ENCODE peak calls at places on chromosome 18, in eight cellular contexts. P, U, X, W, K, N, C and F are unnamed samples. For H3K4me1, the result is how much of the 10 kb centered on the place peaks cover.

GRCh38 chr18:13292736-13293135 is 74.2 kb downstream of the LDLRAD4 start:
- DNase-seq in P (no peak), U (no peak), X (no peak), W (no peak), K (no peak), N (no peak), C (no peak), F (no peak)

GRCh38 chr18:65269375-65269774 is 481.4 kb upstream of the CDH7 start:
- DNase-seq in P (no peak), U (no peak), X (no peak), W (no peak), K (no peak), N (no peak), C (no peak), F (no peak)

GRCh38 chr18:73842795-73843394 is 304.7 kb downstream of the FBXO15 start:
- DNase-seq in P (no peak), U (peak), X (peak), W (peak), K (peak), N (peak), C (peak), F (peak)

GRCh38 chr18:46696702-46697101 is 39.7 kb upstream of the LOXHD1 start:
- DNase-seq in P (no peak), U (no peak), X (no peak), W (no peak), K (no peak), N (no peak), C (no peak), F (no peak)

GRCh38 chr18:79612291-79613108 is 67.1 kb upstream of the CTDP1 start:
- DNase-seq in P (peak), U (no peak), X (no peak), W (no peak), K (no peak), N (no peak), C (no peak), F (no peak)

GRCh38 chr18:58781627-58782194 is 83.0 kb upstream of the ZNF532 start:
- DNase-seq in P (peak), U (peak), X (peak), W (peak), K (peak), N (peak), C (peak), F (peak)

GRCh38 chr18:11962586-11962985 is 18.7 kb upstream of the IMPA2 start:
- DNase-seq in P (no peak), U (no peak), X (no peak), W (no peak), K (no peak), N (peak), C (no peak), F (no peak)

GRCh38 chr18:63237911-63238710 is 81.5 kb downstream of the BCL2 start:
- DNase-seq in P (no peak), U (no peak), X (peak), W (no peak), K (peak), N (peak), C (peak), F (peak)

GRCh38 chr18:26540041-26540628 is 8.2 kb downstream of the KCTD1 start:
- DNase-seq in P (no peak), U (no peak), X (no peak), W (no peak), K (no peak), N (peak), C (no peak), F (peak)

GRCh38 chr18:50857694-50858093 is 21.2 kb upstream of the ME2 start:
- DNase-seq in P (no peak), U (no peak), X (no peak), W (no peak), K (no peak), N (peak), C (no peak), F (no peak)

GRCh38 chr18:59061914-59062642 is 77.6 kb upstream of the SEC11C start:
- DNase-seq in P (no peak), U (no peak), X (no peak), W (no peak), K (no peak), N (no peak), C (no peak), F (no peak)

GRCh38 chr18:69523582-69523981 is 122.9 kb downstream of the DOK6 start:
- DNase-seq in P (no peak), U (no peak), X (no peak), W (no peak), K (no peak), N (no peak), C (no peak), F (no peak)

GRCh38 chr18:8938817-8939216 is 163.7 kb upstream of the NDUFV2 start:
- DNase-seq in P (no peak), U (no peak), X (no peak), W (no peak), K (no peak), N (no peak), C (no peak), F (no peak)

GRCh38 chr18:74519320-74520095 is 14.8 kb upstream of the CNDP1 start:
- DNase-seq in P (peak), U (no peak), X (no peak), W (no peak), K (no peak), N (no peak), C (no peak), F (no peak)

GRCh38 chr18:57772387-57772799 is 30.7 kb downstream of the ATP8B1 start:
- DNase-seq in P (no peak), U (no peak), X (no peak), W (no peak), K (no peak), N (no peak), C (no peak), F (no peak)

GRCh38 chr18:77876319-77876865 is 626.7 kb downstream of the GALR1 start:
- DNase-seq in P (peak), U (no peak), X (no peak), W (no peak), K (no peak), N (no peak), C (no peak), F (no peak)

GRCh38 chr18:25230658-25231326 is 121.2 kb downstream of the ZNF521 start:
- DNase-seq in P (peak), U (no peak), X (no peak), W (peak), K (peak), N (peak), C (no peak), F (peak)

GRCh38 chr18:9330419-9330818 is 4.2 kb upstream of the TWSG1 start:
- DNase-seq in P (no peak), U (no peak), X (no peak), W (no peak), K (no peak), N (no peak), C (no peak), F (no peak)

GRCh38 chr18:36089001-36089400 is 21.6 kb upstream of the RPRD1A start:
- DNase-seq in P (no peak), U (no peak), X (no peak), W (no peak), K (no peak), N (peak), C (no peak), F (peak)

GRCh38 chr18:40851014-40851429 is 1104.0 kb upstream of the PIK3C3 start:
- DNase-seq in P (no peak), U (no peak), X (no peak), W (peak), K (peak), N (peak), C (no peak), F (peak)

GRCh38 chr18:498901-499300 is 1.6 kb downstream of the COLEC12 start:
- DNase-seq in P (no peak), U (no peak), X (no peak), W (no peak), K (no peak), N (peak), C (no peak), F (peak)

GRCh38 chr18:2848879-2849254 is 2.1 kb downstream of the EMILIN2 start:
- DNase-seq in P (no peak), U (no peak), X (no peak), W (no peak), K (no peak), N (no peak), C (no peak), F (no peak)

GRCh38 chr18:75211721-75212625 is 1.4 kb downstream of the TSHZ1 start:
- DNase-seq in P (peak), U (peak), X (no peak), W (peak), K (no peak), N (peak), C (peak), F (peak)

GRCh38 chr18:57915848-57916596 is 112.9 kb upstream of the ATP8B1 start:
- DNase-seq in P (no peak), U (no peak), X (no peak), W (no peak), K (peak), N (no peak), C (peak), F (no peak)

GRCh38 chr18:80010551-80010906 is 22.2 kb upstream of the TXNL4A start:
- DNase-seq in P (no peak), U (no peak), X (no peak), W (no peak), K (no peak), N (no peak), C (no peak), F (no peak)

GRCh38 chr18:79988079-79988924 is at the start of gene TXNL4A:
- DNase-seq in P (peak), U (peak), X (no peak), W (peak), K (peak), N (peak), C (peak), F (peak)

GRCh38 chr18:13424377-13424776 is 205.8 kb downstream of the LDLRAD4 start:
- DNase-seq in P (no peak), U (no peak), X (no peak), W (no peak), K (no peak), N (no peak), C (no peak), F (no peak)

GRCh38 chr18:76708727-76709353 is 113.5 kb upstream of the ZNF236 start:
- DNase-seq in P (no peak), U (no peak), X (no peak), W (no peak), K (no peak), N (no peak), C (no peak), F (no peak)

GRCh38 chr18:46449499-46449898 is 207.5 kb downstream of the LOXHD1 start:
- DNase-seq in P (no peak), U (no peak), X (no peak), W (no peak), K (no peak), N (no peak), C (no peak), F (no peak)

GRCh38 chr18:61833978-61834377 is 58.8 kb downstream of the RNF152 start:
- DNase-seq in P (no peak), U (no peak), X (no peak), W (no peak), K (no peak), N (peak), C (no peak), F (peak)

GRCh38 chr18:5937086-5937485 is 41.8 kb upstream of the TMEM200C start:
- DNase-seq in P (no peak), U (no peak), X (no peak), W (no peak), K (no peak), N (no peak), C (no peak), F (no peak)

GRCh38 chr18:12256946-12257345 is 2.8 kb downstream of the CIDEA start:
- DNase-seq in P (no peak), U (no peak), X (no peak), W (no peak), K (no peak), N (peak), C (no peak), F (no peak)

GRCh38 chr18:65750421-65751144 is at the start of gene CDH7:
- DNase-seq in P (peak), U (no peak), X (no peak), W (no peak), K (no peak), N (no peak), C (peak), F (no peak)

GRCh38 chr18:13501896-13502295 is 224.5 kb downstream of the FAM210A start:
- DNase-seq in P (no peak), U (peak), X (no peak), W (no peak), K (no peak), N (no peak), C (no peak), F (no peak)

GRCh38 chr18:2480536-2480935 is 90.8 kb downstream of the METTL4 start:
- DNase-seq in P (no peak), U (no peak), X (no peak), W (no peak), K (no peak), N (no peak), C (no peak), F (peak)

GRCh38 chr18:363327-364115 is 95.7 kb upstream of the THOC1 start:
- DNase-seq in P (no peak), U (no peak), X (no peak), W (no peak), K (peak), N (peak), C (no peak), F (peak)

GRCh38 chr18:34677056-34677574 is 33.0 kb upstream of the DTNA start:
- DNase-seq in P (no peak), U (no peak), X (no peak), W (no peak), K (no peak), N (no peak), C (no peak), F (no peak)

GRCh38 chr18:24656571-24656971 is 196.1 kb downstream of the HRH4 start:
- DNase-seq in P (no peak), U (no peak), X (no peak), W (no peak), K (peak), N (peak), C (no peak), F (no peak)

GRCh38 chr18:25953111-25953510 is 137.3 kb downstream of the SS18 start:
- DNase-seq in P (no peak), U (no peak), X (no peak), W (no peak), K (no peak), N (no peak), C (no peak), F (no peak)

GRCh38 chr18:55321268-55322175 is 266.5 kb downstream of the TCF4 start:
- DNase-seq in P (peak), U (peak), X (peak), W (peak), K (peak), N (peak), C (peak), F (peak)

GRCh38 chr18:55318864-55319516 is 269.0 kb downstream of the TCF4 start:
- DNase-seq in P (no peak), U (no peak), X (no peak), W (no peak), K (peak), N (peak), C (no peak), F (peak)

GRCh38 chr18:55319517-55319905 is 268.5 kb downstream of the TCF4 start:
- DNase-seq in P (no peak), U (peak), X (no peak), W (no peak), K (peak), N (peak), C (no peak), F (peak)

GRCh38 chr18:55322176-55322735 is 265.7 kb downstream of the TCF4 start:
- DNase-seq in P (peak), U (peak), X (peak), W (peak), K (peak), N (peak), C (peak), F (peak)

GRCh38 chr18:55320399-55321255 is 267.4 kb downstream of the TCF4 start:
- DNase-seq in P (no peak), U (peak), X (no peak), W (peak), K (peak), N (peak), C (no peak), F (peak)
- H3K9ac ChIP-seq in P (peak), U (peak), X (no peak), W (peak), K (peak), N (peak), C (no peak), F (peak)

GRCh38 chr18:32219431-32219830 is 29.6 kb downstream of the MEP1B start:
- DNase-seq in P (no peak), U (no peak), X (no peak), W (no peak), K (no peak), N (no peak), C (no peak), F (no peak)

GRCh38 chr18:32213693-32214092 is 23.9 kb downstream of the MEP1B start:
- DNase-seq in P (no peak), U (no peak), X (no peak), W (no peak), K (no peak), N (no peak), C (no peak), F (no peak)

GRCh38 chr18:32216390-32216789 is 26.6 kb downstream of the MEP1B start:
- DNase-seq in P (no peak), U (no peak), X (no peak), W (no peak), K (no peak), N (no peak), C (no peak), F (no peak)
- H3K4me1 ChIP-seq in P (under half), U (under half), X (under half), W (under half), K (under half), N (under half), C (under half), F (under half)

GRCh38 chr18:37412757-37413156 is 152.8 kb downstream of the CELF4 start:
- DNase-seq in P (no peak), U (no peak), X (no peak), W (no peak), K (no peak), N (no peak), C (no peak), F (no peak)
- H3K4me3 ChIP-seq in P (no peak), U (no peak), X (no peak), W (no peak), K (no peak), N (no peak), C (no peak), F (no peak)

GRCh38 chr18:23228102-23229051 is 93.1 kb downstream of the CABLES1 start:
- DNase-seq in P (no peak), U (peak), X (no peak), W (peak), K (peak), N (peak), C (no peak), F (peak)
- H3K9ac ChIP-seq in P (no peak), U (peak), X (no peak), W (peak), K (no peak), N (peak), C (no peak), F (peak)

DNA sequence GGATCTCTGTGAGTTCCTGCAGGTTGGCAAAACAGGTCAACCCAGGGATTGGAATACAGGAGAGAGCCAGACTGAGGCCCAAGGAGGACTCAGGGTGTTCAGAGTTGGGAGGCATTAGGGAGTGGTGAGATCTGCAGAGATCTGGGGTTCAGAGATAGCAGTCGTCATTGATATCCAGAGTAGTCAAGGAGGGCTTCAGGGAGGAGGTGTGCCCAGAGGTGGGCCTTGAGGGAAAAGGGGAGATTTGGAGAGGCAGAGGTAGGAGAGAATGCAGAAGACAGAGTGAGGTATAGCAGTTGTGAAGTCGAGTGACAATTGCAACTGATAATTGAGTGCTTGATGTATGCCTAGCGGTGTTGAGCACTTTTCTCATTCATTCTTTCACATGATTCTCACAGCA is 70.3 kb downstream of the CTIF start:
- DNase-seq in P (peak), U (no peak), X (no peak), W (no peak), K (no peak), N (no peak), C (no peak), F (no peak)
- H3K4me1 ChIP-seq in P (under half), U (under half), X (under half), W (under half), K (under half), N (under half), C (under half), F (under half)

DNA sequence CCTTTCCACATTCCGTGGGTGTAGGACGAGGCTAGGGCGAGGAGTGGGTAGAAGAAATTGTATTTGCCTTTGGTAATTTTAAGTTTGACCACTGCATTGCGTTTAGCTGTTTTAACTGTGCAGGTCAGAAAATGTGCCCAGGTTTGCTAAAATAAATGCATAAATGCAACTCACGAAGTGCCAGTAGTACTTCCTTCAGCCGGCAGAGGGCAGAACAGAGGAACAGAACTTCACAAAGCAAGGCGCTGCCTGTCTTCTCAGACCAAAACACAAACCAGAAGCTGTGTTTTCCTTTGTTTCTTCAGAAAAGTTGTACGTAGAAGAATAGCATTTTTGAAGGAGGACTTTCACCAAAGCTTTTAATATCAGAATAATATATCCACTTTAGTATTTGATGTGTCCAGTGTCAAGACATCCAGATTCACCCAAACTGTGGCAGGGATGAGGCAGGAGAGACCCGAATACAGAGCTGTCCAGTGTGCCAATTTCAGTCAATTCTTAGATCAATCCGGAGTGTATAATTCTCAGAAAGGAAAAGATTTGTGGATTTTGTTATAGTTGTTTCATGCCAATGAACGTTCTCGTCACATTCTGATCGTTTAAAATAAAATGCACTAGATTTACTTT is 348.6 kb downstream of the DLGAP1 start:
- DNase-seq in P (no peak), U (peak), X (peak), W (peak), K (peak), N (peak), C (peak), F (peak)
- H3K4me3 ChIP-seq in P (no peak), U (no peak), X (no peak), W (no peak), K (no peak), N (peak), C (no peak), F (peak)